ENCODE peak calls at places on chromosomes 2 and 18, in six cellular contexts. F, K, S, J, H and R are unnamed samples.
A peak's percentile ranks its signal among the peaks of the same experiment; 100 is the strongest.

GRCh38 chr2:184125867-184126266 is 472.5 kb upstream of the ZNF804A start:
- DNase-seq in F (no peak), K (no peak), S (no peak), J (no peak), H (no peak), R (no peak)

GRCh38 chr2:7849531-7849930 is 832.3 kb upstream of the ID2 start:
- DNase-seq in F (no peak), K (no peak), S (no peak), J (no peak), H (no peak), R (no peak)

GRCh38 chr2:143607446-143608110 is 478.4 kb downstream of the ARHGAP15 start:
- DNase-seq in F (no peak), K (no peak), S (no peak), J (no peak), H (no peak), R (no peak)

GRCh38 chr18:22604390-22604985 is 186.8 kb upstream of the CTAGE1 start:
- DNase-seq in F (no peak), K (no peak), S (peak; percentile 93), J (peak; percentile 59), H (no peak), R (no peak)

GRCh38 chr18:2906522-2907458 is 60.0 kb downstream of the EMILIN2 start:
- DNase-seq in F (peak; percentile 30), K (peak; percentile 47), S (no peak), J (no peak), H (peak; percentile 57), R (peak; percentile 53)

GRCh38 chr2:61962095-61962984 is 56.9 kb downstream of the COMMD1 start:
- DNase-seq in F (no peak), K (no peak), S (no peak), J (no peak), H (no peak), R (no peak)

GRCh38 chr2:75705921-75706320 is 4.8 kb downstream of the GCFC2 start:
- DNase-seq in F (no peak), K (no peak), S (peak; percentile 3), J (no peak), H (no peak), R (no peak)

GRCh38 chr2:160920791-160921303 is 239.4 kb upstream of the TANK start:
- DNase-seq in F (no peak), K (no peak), S (peak; percentile 100), J (no peak), H (no peak), R (no peak)

GRCh38 chr2:106839849-106840595 is 45.9 kb downstream of the ST6GAL2 start:
- DNase-seq in F (no peak), K (no peak), S (no peak), J (no peak), H (no peak), R (no peak)

GRCh38 chr18:74019864-74020263 is 127.8 kb downstream of the FBXO15 start:
- DNase-seq in F (no peak), K (no peak), S (no peak), J (no peak), H (no peak), R (no peak)

GRCh38 chr2:72901426-72901825 is 14.2 kb downstream of the SPR start:
- DNase-seq in F (no peak), K (no peak), S (no peak), J (no peak), H (no peak), R (no peak)

GRCh38 chr2:171419333-171419732 is 14.5 kb downstream of the METTL8 start:
- DNase-seq in F (no peak), K (no peak), S (no peak), J (no peak), H (no peak), R (no peak)

GRCh38 chr18:62829936-62830335 is 114.6 kb downstream of the PHLPP1 start:
- DNase-seq in F (no peak), K (no peak), S (no peak), J (no peak), H (no peak), R (no peak)

GRCh38 chr2:160730296-160730995 is 236.8 kb upstream of the RBMS1 start:
- DNase-seq in F (no peak), K (no peak), S (no peak), J (no peak), H (no peak), R (no peak)

GRCh38 chr2:225041871-225042799 is at the start of gene DOCK10:
- DNase-seq in F (peak; percentile 77), K (peak; percentile 68), S (peak; percentile 68), J (peak; percentile 40), H (peak; percentile 43), R (peak; percentile 55)

GRCh38 chr2:208315081-208315788 is 49.2 kb downstream of the PIKFYVE start:
- DNase-seq in F (no peak), K (no peak), S (peak; percentile 55), J (no peak), H (no peak), R (no peak)

GRCh38 chr2:231710751-231711676 is 2.7 kb downstream of the PTMA start:
- DNase-seq in F (no peak), K (peak; percentile 26), S (no peak), J (peak; percentile 27), H (no peak), R (peak; percentile 35)

GRCh38 chr2:163044116-163044515 is 205.5 kb upstream of the KCNH7 start:
- DNase-seq in F (no peak), K (no peak), S (no peak), J (no peak), H (no peak), R (no peak)

GRCh38 chr2:204608261-204608660 is 63.0 kb downstream of the PARD3B start:
- DNase-seq in F (no peak), K (no peak), S (peak; percentile 69), J (no peak), H (no peak), R (no peak)

GRCh38 chr18:58392336-58393000 is 236.4 kb downstream of the ALPK2 start:
- DNase-seq in F (no peak), K (no peak), S (peak; percentile 88), J (no peak), H (no peak), R (no peak)

GRCh38 chr2:234373060-234373459 is 123.8 kb downstream of the ARL4C start:
- DNase-seq in F (peak; percentile 31), K (no peak), S (no peak), J (no peak), H (peak; percentile 31), R (no peak)

GRCh38 chr2:218567797-218568189 is 358 bp downstream of the USP37 start:
- DNase-seq in F (no peak), K (no peak), S (peak; percentile 4), J (no peak), H (no peak), R (no peak)

GRCh38 chr18:27447530-27447929 is 262.4 kb upstream of the CHST9 start:
- DNase-seq in F (no peak), K (no peak), S (no peak), J (no peak), H (no peak), R (no peak)

GRCh38 chr18:21933931-21934765 is 193.6 kb downstream of the MIB1 start:
- DNase-seq in F (no peak), K (no peak), S (no peak), J (no peak), H (no peak), R (no peak)

GRCh38 chr2:13046557-13047165 is 329.9 kb downstream of the TRIB2 start:
- DNase-seq in F (no peak), K (no peak), S (peak; percentile 52), J (no peak), H (no peak), R (no peak)